ENCODE peak calls at places on chromosome 2, in nine cellular contexts. F is HCT116; L is heart right ventricle; U is PC-3; B is upper lobe of right lung; G is CD4-positive, CD25-positive, alpha-beta regulatory T cell; K is pancreas; E is Panc1; P is HepG2. H is an unnamed sample.
A peak's percentile ranks its signal among the peaks of the same experiment; 100 is the strongest.

GRCh38 chr2:128734521-128735295 is 416.0 kb upstream of the HS6ST1 start:
- ATAC-seq in F (peak; percentile 34), L (peak; percentile 30), U (no peak), B (peak; percentile 77), G (no peak), K (no peak), E (no peak), P (no peak), H (no peak)

GRCh38 chr2:157257312-157258252 is at the start of gene GALNT5:
- ATAC-seq in F (peak; percentile 60), L (peak; percentile 55), U (no peak), B (peak; percentile 63), G (no peak), K (peak; percentile 65), E (peak; percentile 79), P (peak; percentile 66), H (peak; percentile 51)

GRCh38 chr2:16506366-16506765 is 159.3 kb downstream of the CYRIA start:
- ATAC-seq in F (no peak), L (peak; percentile 77), U (no peak), B (no peak), G (no peak), K (no peak), E (no peak), P (no peak), H (no peak)

GRCh38 chr2:142825861-142826260 is 51.6 kb upstream of the KYNU start:
- ATAC-seq in F (no peak), L (no peak), U (peak; percentile 15), B (no peak), G (no peak), K (no peak), E (no peak), P (no peak), H (no peak)

GRCh38 chr2:64019975-64020281 is 700 bp upstream of the VPS54 start:
- ATAC-seq in F (no peak), L (no peak), U (no peak), B (no peak), G (no peak), K (no peak), E (no peak), P (no peak), H (no peak)

GRCh38 chr2:118371500-118371899 is 283.2 kb downstream of the INSIG2 start:
- ATAC-seq in F (peak; percentile 89), L (no peak), U (peak; percentile 92), B (peak; percentile 81), G (no peak), K (peak; percentile 72), E (no peak), P (peak; percentile 99), H (no peak)

GRCh38 chr2:187943772-187944369 is 347.8 kb upstream of the GULP1 start:
- ATAC-seq in F (no peak), L (no peak), U (no peak), B (no peak), G (no peak), K (no peak), E (no peak), P (no peak), H (no peak)

GRCh38 chr2:53381271-53381670 is 386.3 kb upstream of the CHAC2 start:
- ATAC-seq in F (no peak), L (peak; percentile 85), U (no peak), B (no peak), G (no peak), K (no peak), E (no peak), P (no peak), H (no peak)

GRCh38 chr2:216741223-216741593 is 45.9 kb upstream of the IGFBP5 start:
- ATAC-seq in F (no peak), L (no peak), U (no peak), B (no peak), G (no peak), K (no peak), E (no peak), P (peak; percentile 40), H (peak; percentile 3)

GRCh38 chr2:120231974-120232635 is 8.9 kb upstream of the TMEM185B start:
- ATAC-seq in F (no peak), L (peak; percentile 69), U (peak; percentile 25), B (peak; percentile 78), G (peak; percentile 89), K (peak; percentile 73), E (peak; percentile 36), P (peak; percentile 14), H (peak; percentile 61)
- H3K4me3 ChIP-seq in F (no peak overlapping the region), L (peak overlapping the region; percentile 50), U (peak overlapping the region; percentile 65), B (peak overlapping the region; percentile 53), G (peak overlapping the region; percentile 99), K (peak overlapping the region; percentile 13), E (peak overlapping the region; percentile 45), P (peak overlapping the region; percentile 61), H (peak overlapping the region; percentile 34)

DNA sequence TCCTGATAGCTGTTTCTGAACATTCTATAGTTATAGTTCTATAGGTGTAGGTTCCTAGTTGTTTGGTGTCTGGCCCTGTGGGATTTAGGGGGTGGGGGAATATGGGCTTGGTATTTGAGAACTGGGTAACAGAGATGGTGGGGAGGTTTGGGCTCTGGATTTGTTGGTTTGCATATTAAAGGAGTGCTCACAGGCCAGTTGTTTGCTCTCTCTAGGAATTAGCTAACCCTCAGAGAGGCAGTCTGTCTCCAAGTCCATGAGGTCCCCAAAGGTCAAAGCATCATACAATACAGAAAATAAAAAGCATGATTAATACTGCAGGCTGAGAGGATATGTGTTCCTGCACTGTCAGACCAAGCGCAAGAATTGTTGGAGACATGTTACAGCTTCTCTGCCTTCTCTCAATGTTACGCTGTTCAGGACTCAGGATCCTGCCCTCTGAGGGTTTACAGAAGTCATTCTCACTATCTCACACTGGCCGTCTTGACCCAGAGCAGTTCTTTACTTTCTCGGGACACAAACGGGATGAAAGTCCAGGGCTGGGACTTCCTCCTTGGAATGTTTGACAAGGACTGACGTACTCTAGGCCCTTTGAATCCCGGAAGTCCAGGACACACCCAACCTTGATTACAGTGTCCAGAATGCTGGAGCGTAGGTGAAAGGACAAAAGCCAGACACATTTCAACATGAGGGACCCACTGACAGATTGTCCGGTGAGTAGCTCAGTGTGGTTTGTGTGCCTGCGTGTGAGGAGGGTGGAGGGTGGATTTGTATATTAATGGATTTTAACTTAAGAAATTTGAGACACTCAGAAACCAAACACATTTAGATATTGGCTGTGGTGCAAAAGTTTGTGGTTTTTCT is at the start of gene NOSTRIN:
- ATAC-seq in F (peak; percentile 82), L (peak; percentile 89), U (peak; percentile 33), B (peak; percentile 88), G (no peak), K (peak; percentile 89), E (no peak), P (peak; percentile 79), H (peak; percentile 70)
- H3K4me3 ChIP-seq in F (peak within 1 kb of the TSS; percentile 15), L (peak within 1 kb of the TSS; percentile 49), U (no peak within 1 kb of the TSS), B (peak within 1 kb of the TSS; percentile 45), G (no peak within 1 kb of the TSS), K (peak within 1 kb of the TSS; percentile 34), E (no peak within 1 kb of the TSS), P (no peak within 1 kb of the TSS), H (peak within 1 kb of the TSS; percentile 27)

GRCh38 chr2:230347659-230348305 is 20.8 kb downstream of the SP140L start:
- ATAC-seq in F (no peak), L (no peak), U (no peak), B (peak; percentile 32), G (peak; percentile 81), K (no peak), E (no peak), P (peak; percentile 55), H (no peak)
- H3K4me3 ChIP-seq in F (no peak overlapping the region), L (no peak overlapping the region), U (no peak overlapping the region), B (no peak overlapping the region), G (peak overlapping the region; percentile 75), K (no peak overlapping the region), E (no peak overlapping the region), P (no peak overlapping the region), H (no peak overlapping the region)

GRCh38 chr2:21044694-21045371 is 960 bp upstream of the APOB start:
- ATAC-seq in F (no peak), L (no peak), U (no peak), B (peak; percentile 11), G (no peak), K (no peak), E (no peak), P (no peak), H (no peak)

GRCh38 chr2:21043744-21044532 is at the start of gene APOB:
- ATAC-seq in F (no peak), L (peak; percentile 55), U (no peak), B (peak; percentile 45), G (no peak), K (peak; percentile 59), E (no peak), P (peak; percentile 78), H (peak; percentile 30)

GRCh38 chr2:21042708-21042957 is 1.2 kb downstream of the APOB start:
- ATAC-seq in F (peak; percentile 13), L (no peak), U (no peak), B (no peak), G (no peak), K (no peak), E (no peak), P (no peak), H (no peak)

GRCh38 chr2:21041943-21042707 is 1.7 kb downstream of the APOB start:
- ATAC-seq in F (no peak), L (no peak), U (no peak), B (no peak), G (no peak), K (no peak), E (no peak), P (peak; percentile 40), H (no peak)

DNA sequence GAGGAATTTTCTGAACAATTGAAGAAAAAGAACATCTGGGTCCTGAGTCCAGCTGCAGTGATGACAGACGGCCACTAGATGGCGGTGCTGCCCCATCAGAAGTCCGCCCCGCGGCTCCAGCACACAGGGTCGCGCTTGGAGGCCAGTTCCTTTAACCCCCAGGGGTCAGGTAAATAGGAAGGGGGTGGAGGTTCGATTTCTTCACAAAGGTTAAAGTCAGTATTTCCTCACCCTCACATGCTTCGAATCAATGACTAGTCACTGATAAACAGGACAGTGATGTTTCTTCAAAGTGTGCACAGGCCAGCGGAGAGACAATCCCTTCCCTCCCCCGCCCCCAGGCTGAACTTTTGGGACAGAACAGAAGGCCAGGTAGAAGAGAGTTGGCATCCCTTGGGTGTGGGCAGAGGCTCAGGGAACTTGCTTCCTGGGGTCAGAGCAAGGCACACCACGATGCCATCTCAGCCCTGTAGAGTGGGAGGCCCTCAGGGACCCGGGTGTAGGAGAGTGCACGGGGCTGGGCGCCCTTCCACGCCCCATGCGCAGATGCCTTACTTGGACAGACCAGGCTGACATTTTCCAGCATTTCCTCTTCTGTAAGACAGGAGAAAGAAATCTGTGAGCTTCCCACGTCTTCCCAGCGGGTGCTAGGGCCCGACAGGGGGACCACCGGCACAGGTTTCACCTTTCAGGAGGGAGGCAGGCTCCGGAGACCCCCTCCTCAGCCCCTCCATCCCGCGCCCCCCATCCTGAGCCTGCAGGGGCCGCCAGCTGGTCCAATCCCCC is 722 bp downstream of the APOB start:
- ATAC-seq in F (peak; percentile 86), L (peak; percentile 72), U (peak; percentile 70), B (peak; percentile 76), G (peak; percentile 52), K (peak; percentile 88), E (peak; percentile 78), P (peak; percentile 66), H (peak; percentile 25)
- H3K4me3 ChIP-seq in F (no peak overlapping the region), L (peak overlapping the region; percentile 24), U (no peak overlapping the region), B (no peak overlapping the region), G (no peak overlapping the region), K (no peak overlapping the region), E (no peak overlapping the region), P (peak overlapping the region; percentile 91), H (peak overlapping the region; percentile 25)

DNA sequence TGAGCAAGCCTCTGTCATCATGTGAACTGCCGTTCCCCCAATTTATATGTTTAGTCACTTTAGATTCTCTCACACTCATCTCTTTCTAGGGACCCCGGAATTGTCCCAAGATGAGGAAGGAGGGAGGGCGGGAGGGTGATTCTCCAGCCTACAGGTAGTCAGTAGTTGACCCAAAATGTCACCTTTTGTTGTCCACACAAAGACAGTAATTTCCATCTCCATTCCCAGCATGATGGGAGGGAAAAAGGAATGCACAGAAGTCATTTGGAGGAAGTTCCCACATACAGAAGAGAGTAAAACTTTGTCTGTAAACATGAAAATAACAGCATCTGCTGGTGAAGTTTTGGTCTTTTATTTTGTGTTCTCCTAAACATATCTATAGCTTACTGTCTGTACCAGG is 222.9 kb downstream of the KLHL29 start:
- ATAC-seq in F (no peak), L (no peak), U (no peak), B (no peak), G (no peak), K (no peak), E (no peak), P (no peak), H (no peak)
- H3K4me3 ChIP-seq in F (no peak overlapping the region), L (no peak overlapping the region), U (no peak overlapping the region), B (no peak overlapping the region), G (no peak overlapping the region), K (no peak overlapping the region), E (no peak overlapping the region), P (no peak overlapping the region), H (no peak overlapping the region)

H was measured in gastroesophageal sphincter.